ENCODE peak calls at places on chromosomes 16 and 17, in nine cellular contexts. L is H54, B is sciatic nerve, R is AG09319, K is tibial artery, F is endodermal cell, O is cardiac fibroblast, N is epithelial cell of esophagus, E is HFF-Myc. S is an unnamed sample.

GRCh38 chr16:81723098-81723723 is 55.9 kb upstream of the PLCG2 start:
- DNase-seq in L (peak), B (no peak), R (peak), K (no peak), F (no peak), O (peak), N (peak), E (no peak), S (peak)

GRCh38 chr16:23434380-23434779 is 18.6 kb downstream of the COG7 start:
- DNase-seq in L (no peak), B (no peak), R (peak), K (no peak), F (peak), O (peak), N (peak), E (peak), S (peak)

GRCh38 chr16:87860553-87861299 is 8.6 kb downstream of the SLC7A5 start:
- DNase-seq in L (no peak), B (no peak), R (no peak), K (no peak), F (no peak), O (peak), N (no peak), E (peak), S (peak)

GRCh38 chr16:84741351-84741791 is 41.6 kb downstream of the USP10 start:
- DNase-seq in L (no peak), B (no peak), R (no peak), K (no peak), F (no peak), O (peak), N (peak), E (peak), S (peak)

GRCh38 chr16:11914759-11915643 is 755 bp downstream of the GSPT1 start:
- DNase-seq in L (peak), B (peak), R (no peak), K (peak), F (peak), O (peak), N (peak), E (no peak), S (peak)

GRCh38 chr16:57757326-57757786 is 21.8 kb downstream of the KATNB1 start:
- DNase-seq in L (peak), B (peak), R (peak), K (peak), F (peak), O (peak), N (peak), E (no peak), S (peak)

GRCh38 chr17:57899391-57899790 is 49.5 kb upstream of the MRPS23 start:
- DNase-seq in L (no peak), B (no peak), R (no peak), K (no peak), F (no peak), O (no peak), N (peak), E (no peak), S (no peak)

GRCh38 chr17:76948301-76948700 is 80.1 kb downstream of the MGAT5B start:
- DNase-seq in L (no peak), B (no peak), R (no peak), K (no peak), F (no peak), O (no peak), N (no peak), E (no peak), S (no peak)

GRCh38 chr17:5821813-5822212 is 237.5 kb upstream of the NLRP1 start:
- DNase-seq in L (no peak), B (no peak), R (no peak), K (no peak), F (no peak), O (no peak), N (no peak), E (no peak), S (no peak)

GRCh38 chr17:50556803-50557202 is 3.7 kb upstream of the CACNA1G start:
- DNase-seq in L (no peak), B (no peak), R (no peak), K (no peak), F (no peak), O (no peak), N (no peak), E (no peak), S (no peak)

GRCh38 chr16:29975134-29975538 is 1.5 kb downstream of the TAOK2 start:
- DNase-seq in L (no peak), B (no peak), R (no peak), K (no peak), F (no peak), O (no peak), N (no peak), E (no peak), S (no peak)

GRCh38 chr16:77531741-77532140 is 96.9 kb upstream of the ADAMTS18 start:
- DNase-seq in L (peak), B (no peak), R (peak), K (no peak), F (no peak), O (peak), N (peak), E (peak), S (no peak)

GRCh38 chr16:81621496-81621895 is 157.6 kb upstream of the PLCG2 start:
- DNase-seq in L (no peak), B (no peak), R (no peak), K (no peak), F (no peak), O (no peak), N (peak), E (no peak), S (no peak)